ENCODE peak calls at places on chromosomes 13 and 19, in eight cellular contexts. D is kidney epithelial cell, I is AG10803, B is heart left ventricle, W is Caco-2, J is right atrium auricular region, M is cardiac fibroblast, S is GM06990. C is an unnamed sample.
A peak's percentile ranks its signal among the peaks of the same experiment; 100 is the strongest.

GRCh38 chr19:4870025-4870700 is 2.7 kb upstream of the PLIN3 start:
- DNase-seq in D (peak; percentile 79), I (peak; percentile 94), B (no peak), W (peak; percentile 47), J (peak; percentile 62), M (peak; percentile 94), S (no peak), C (peak; percentile 97)

GRCh38 chr13:66847541-66847940 is 382.6 kb downstream of the PCDH9 start:
- DNase-seq in D (no peak), I (no peak), B (no peak), W (no peak), J (no peak), M (no peak), S (no peak), C (no peak)

GRCh38 chr13:48500652-48501197 is 32.2 kb downstream of the RCBTB2 start:
- DNase-seq in D (peak; percentile 37), I (peak; percentile 93), B (no peak), W (no peak), J (no peak), M (peak; percentile 85), S (no peak), C (peak; percentile 84)

GRCh38 chr19:44993926-44994537 is 7.2 kb upstream of the RELB start:
- DNase-seq in D (no peak), I (no peak), B (no peak), W (no peak), J (no peak), M (no peak), S (no peak), C (no peak)

GRCh38 chr13:23620211-23620610 is 50.0 kb downstream of the TNFRSF19 start:
- DNase-seq in D (no peak), I (no peak), B (no peak), W (no peak), J (no peak), M (no peak), S (no peak), C (no peak)

GRCh38 chr13:93861818-93862217 is 617.7 kb downstream of the DCT start:
- DNase-seq in D (peak; percentile 44), I (peak; percentile 55), B (no peak), W (no peak), J (peak; percentile 63), M (peak; percentile 87), S (no peak), C (peak; percentile 66)

GRCh38 chr13:75196112-75196855 is 285.7 kb downstream of the TBC1D4 start:
- DNase-seq in D (no peak), I (peak; percentile 53), B (no peak), W (no peak), J (no peak), M (peak; percentile 88), S (no peak), C (peak; percentile 79)

GRCh38 chr19:35037716-35038622 is 3.6 kb upstream of the HPN start:
- DNase-seq in D (no peak), I (peak; percentile 56), B (no peak), W (no peak), J (no peak), M (peak; percentile 76), S (no peak), C (peak; percentile 46)

GRCh38 chr19:38901683-38902082 is 1.9 kb downstream of the NFKBIB start:
- DNase-seq in D (no peak), I (no peak), B (no peak), W (no peak), J (no peak), M (no peak), S (no peak), C (no peak)

GRCh38 chr19:46648961-46649960 is 11.7 kb downstream of the DACT3 start:
- DNase-seq in D (no peak), I (no peak), B (no peak), W (no peak), J (no peak), M (no peak), S (no peak), C (no peak)

GRCh38 chr19:13037161-13037560 is 41.9 kb downstream of the NFIX start:
- DNase-seq in D (no peak), I (peak; percentile 89), B (no peak), W (no peak), J (no peak), M (peak; percentile 84), S (no peak), C (peak; percentile 86)

GRCh38 chr19:1457031-1457739 is 7.3 kb downstream of the APC2 start:
- DNase-seq in D (no peak), I (no peak), B (no peak), W (no peak), J (no peak), M (no peak), S (no peak), C (peak; percentile 35)

GRCh38 chr13:93625536-93625935 is 398.9 kb downstream of the GPC6 start:
- DNase-seq in D (no peak), I (no peak), B (no peak), W (no peak), J (no peak), M (peak; percentile 39), S (no peak), C (peak; percentile 4)

GRCh38 chr19:49387936-49388372 is at the start of gene KASH5:
- DNase-seq in D (no peak), I (peak; percentile 53), B (peak; percentile 60), W (peak; percentile 81), J (peak; percentile 65), M (peak; percentile 15), S (peak; percentile 96), C (no peak)

GRCh38 chr13:101242720-101243119 is 173.6 kb downstream of the NALCN start:
- DNase-seq in D (no peak), I (no peak), B (no peak), W (no peak), J (no peak), M (no peak), S (no peak), C (peak; percentile 10)

GRCh38 chr19:50489461-50490011 is 12.9 kb upstream of the GARIN5A start:
- DNase-seq in D (no peak), I (no peak), B (no peak), W (no peak), J (no peak), M (no peak), S (no peak), C (no peak)

GRCh38 chr19:50485284-50485955 is 8.8 kb upstream of the GARIN5A start:
- DNase-seq in D (no peak), I (no peak), B (no peak), W (no peak), J (no peak), M (no peak), S (no peak), C (no peak)

GRCh38 chr19:50488795-50489194 is 12.1 kb upstream of the GARIN5A start:
- DNase-seq in D (no peak), I (no peak), B (no peak), W (no peak), J (no peak), M (no peak), S (no peak), C (no peak)

GRCh38 chr19:50490411-50490811 is 13.8 kb upstream of the GARIN5A start:
- DNase-seq in D (no peak), I (no peak), B (no peak), W (no peak), J (no peak), M (no peak), S (no peak), C (no peak)

DNA sequence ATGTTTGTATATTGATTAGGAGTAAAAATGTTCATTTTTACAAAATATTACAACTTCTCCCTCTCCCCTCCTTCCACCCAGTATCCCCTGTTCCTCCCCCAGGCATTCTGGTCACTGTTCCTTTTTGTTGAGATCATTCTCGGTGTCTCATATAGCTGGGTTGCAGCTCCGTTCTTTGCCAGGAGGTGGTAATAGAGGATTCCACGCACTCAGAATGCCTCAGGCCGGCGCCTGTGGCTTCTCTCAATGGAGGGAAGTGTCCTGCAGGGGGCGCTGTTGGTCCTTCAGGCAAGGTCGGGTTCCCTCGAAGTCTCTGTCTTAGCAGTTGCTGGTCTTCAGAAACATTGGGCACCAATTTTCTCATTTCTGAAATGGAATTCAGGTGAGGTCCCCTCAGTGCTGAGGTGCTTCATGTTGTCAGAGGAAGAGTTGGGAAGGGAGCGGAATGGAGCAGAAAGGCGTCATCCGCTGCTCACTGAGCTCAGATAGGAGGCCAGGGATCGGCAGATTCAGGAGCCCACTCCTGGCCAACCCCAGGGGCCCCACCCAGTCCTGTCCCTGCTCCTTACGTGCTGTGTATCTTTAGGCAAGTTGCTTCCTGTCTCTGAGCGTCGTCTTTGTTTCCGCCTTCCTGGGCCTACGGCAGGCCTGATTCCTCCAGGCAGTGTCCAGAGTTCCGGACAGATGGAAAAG is 10.3 kb upstream of the GARIN5A start:
- DNase-seq in D (no peak), I (peak; percentile 11), B (no peak), W (peak; percentile 71), J (no peak), M (peak; percentile 31), S (no peak), C (peak; percentile 58)
- TF ChIP-seq CTCF in D (peak; percentile 52), I (peak; percentile 42), B (peak; percentile 22), W (peak; percentile 38), J (no peak), M (peak; percentile 58), S (peak; percentile 61), C (peak; percentile 44)

DNA sequence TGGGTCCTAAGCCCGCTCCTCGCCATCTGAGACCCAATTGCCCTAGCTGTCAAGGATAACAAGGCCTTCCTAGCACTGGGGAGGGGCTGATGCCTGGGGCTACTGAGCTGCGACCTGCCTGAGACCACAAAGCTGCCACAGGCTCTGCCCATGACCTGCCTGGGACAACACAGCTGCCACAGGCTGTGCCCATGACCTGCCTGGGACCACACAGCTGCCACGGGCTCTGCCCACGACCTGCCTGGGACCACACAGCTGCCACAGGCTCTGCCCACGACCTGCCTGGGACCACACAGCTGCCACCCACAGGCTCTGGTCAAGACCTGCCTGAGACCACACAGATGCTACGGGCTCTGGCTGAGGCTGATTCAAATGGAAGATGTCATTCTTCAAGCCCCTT is 54.8 kb downstream of the EPS15L1 start:
- DNase-seq in D (no peak), I (no peak), B (no peak), W (no peak), J (no peak), M (no peak), S (no peak), C (no peak)
- H3K4me3 ChIP-seq in D (no peak overlapping the region), I (no peak overlapping the region), B (no peak overlapping the region), W (no peak overlapping the region), J (no peak overlapping the region), M (no peak overlapping the region), S (no peak overlapping the region), C (no peak overlapping the region)

GRCh38 chr13:95260031-95260525 is 41.2 kb downstream of the ABCC4 start:
- DNase-seq in D (no peak), I (no peak), B (no peak), W (no peak), J (no peak), M (no peak), S (peak; percentile 69), C (no peak)
- TF ChIP-seq CTCF in D (no peak), I (no peak), B (no peak), W (no peak), J (no peak), M (no peak), S (no peak), C (no peak)

GRCh38 chr13:52852444-52852843 is 4.0 kb upstream of the PCDH8 start:
- DNase-seq in D (no peak), I (no peak), B (no peak), W (no peak), J (no peak), M (no peak), S (no peak), C (no peak)
- H3K4me3 ChIP-seq in D (no peak overlapping the region), I (no peak overlapping the region), B (no peak overlapping the region), W (peak overlapping the region; percentile 74), J (no peak overlapping the region), M (no peak overlapping the region), S (no peak overlapping the region), C (no peak overlapping the region)